ENCODE peak calls at places on chromosomes 2 and 18, in six cellular contexts. P is cortex of kidney, S is GOT3, Z is DND-41, H is GM13977, Y is heart left ventricle. W is an unnamed sample.

GRCh38 chr2:71905205-71905604 is 242.5 kb downstream of the CYP26B1 start:
- DNase-seq in S (no peak), Z (no peak), Y (no peak), H (no peak), P (no peak), W (no peak)

GRCh38 chr18:36350839-36351474 is 53.4 kb downstream of the FHOD3 start:
- DNase-seq in Z (no peak), H (no peak), P (no peak), S (no peak), Y (no peak), W (no peak)

GRCh38 chr2:33111002-33111446 is 164.3 kb downstream of the LTBP1 start:
- DNase-seq in Y (peak; percentile 39), P (no peak), S (no peak), H (no peak), Z (no peak), W (no peak)

GRCh38 chr2:140248623-140249022 is 1468.4 kb upstream of the NXPH2 start:
- DNase-seq in S (no peak), P (no peak), Z (no peak), H (no peak), Y (no peak), W (no peak)

GRCh38 chr2:169761251-169761969 is 27.8 kb downstream of the KLHL23 start:
- DNase-seq in Z (no peak), H (no peak), S (no peak), P (no peak), Y (no peak), W (no peak)

GRCh38 chr18:6021341-6022088 is 126.2 kb upstream of the TMEM200C start:
- DNase-seq in Y (no peak), Z (no peak), S (no peak), H (no peak), P (no peak), W (no peak)

GRCh38 chr2:39153312-39153711 is 32.5 kb upstream of the SOS1 start:
- DNase-seq in Y (no peak), P (no peak), Z (no peak), H (no peak), S (no peak), W (no peak)

GRCh38 chr2:168752361-168752760 is 50.1 kb upstream of the NOSTRIN start:
- DNase-seq in Y (peak; percentile 48), H (no peak), P (no peak), Z (no peak), S (no peak), W (no peak)

GRCh38 chr2:72994282-72994990 is 77.1 kb downstream of the SFXN5 start:
- DNase-seq in S (no peak), Y (no peak), P (no peak), H (no peak), Z (no peak), W (no peak)

GRCh38 chr2:240436626-240437180 is 1.2 kb downstream of the GPC1 start:
- DNase-seq in Y (peak; percentile 47), S (no peak), Z (no peak), P (no peak), H (no peak), W (no peak)

GRCh38 chr18:2316686-2317308 is 254.5 kb downstream of the METTL4 start:
- DNase-seq in Z (no peak), P (no peak), H (no peak), Y (no peak), S (no peak), W (no peak)

GRCh38 chr2:232488097-232488711 is 570 bp upstream of the ECEL1 start:
- DNase-seq in Y (no peak), H (no peak), S (no peak), P (no peak), Z (no peak), W (no peak)

GRCh38 chr2:120461092-120461491 is 115.2 kb downstream of the INHBB start:
- DNase-seq in H (no peak), Z (no peak), S (no peak), Y (no peak), P (no peak), W (no peak)

GRCh38 chr2:127941461-127941860 is 55.7 kb upstream of the AMMECR1L start:
- DNase-seq in S (no peak), Z (no peak), Y (no peak), P (no peak), H (no peak), W (no peak)

GRCh38 chr2:239959059-239959971 is 65.8 kb downstream of the NDUFA10 start:
- DNase-seq in Y (no peak), S (no peak), Z (no peak), P (no peak), H (no peak), W (no peak)

GRCh38 chr2:71004356-71004755 is 9.7 kb upstream of the TEX261 start:
- DNase-seq in P (no peak), Z (no peak), S (no peak), Y (no peak), H (no peak), W (no peak)

GRCh38 chr2:155965415-155966070 is 367.0 kb downstream of the NR4A2 start:
- DNase-seq in Y (no peak), P (no peak), H (no peak), S (no peak), Z (no peak), W (no peak)

GRCh38 chr2:50785781-50786180 is 246.2 kb downstream of the NRXN1 start:
- DNase-seq in S (no peak), P (no peak), Z (no peak), H (no peak), Y (no peak), W (no peak)

GRCh38 chr2:33077841-33078240 is 131.1 kb downstream of the LTBP1 start:
- DNase-seq in Y (no peak), S (no peak), Z (no peak), P (no peak), H (no peak), W (no peak)

GRCh38 chr2:34365937-34366336 is 766.8 kb upstream of the FAM98A start:
- DNase-seq in Z (no peak), S (no peak), Y (no peak), P (no peak), H (no peak), W (no peak)

GRCh38 chr2:128154225-128154624 is 63.2 kb downstream of the UGGT1 start:
- DNase-seq in Z (no peak), Y (peak; percentile 83), H (no peak), P (no peak), S (no peak), W (no peak)

GRCh38 chr2:169026056-169026455 is 5.1 kb downstream of the ABCB11 start:
- DNase-seq in H (no peak), Y (no peak), Z (no peak), P (no peak), S (no peak), W (no peak)

GRCh38 chr18:55234366-55235093 is 275.3 kb upstream of the CCDC68 start:
- DNase-seq in Z (peak; percentile 71), S (peak; percentile 0), P (no peak), Y (peak; percentile 79), H (peak; percentile 31), W (peak; percentile 32)

GRCh38 chr2:121376851-121377250 is 91.8 kb upstream of the TFCP2L1 start:
- DNase-seq in S (no peak), H (no peak), Z (no peak), P (no peak), Y (no peak), W (no peak)

GRCh38 chr2:198141726-198142125 is 337.3 kb downstream of the PLCL1 start:
- DNase-seq in H (no peak), S (no peak), P (no peak), Z (no peak), Y (no peak), W (no peak)

GRCh38 chr2:121764681-121765228 is 9.3 kb downstream of the TSN start:
- DNase-seq in P (no peak), H (no peak), Z (no peak), S (no peak), Y (no peak), W (no peak)

GRCh38 chr2:9675369-9676351 is 44.9 kb upstream of the YWHAQ start:
- DNase-seq in Y (no peak), H (no peak), P (no peak), S (peak; percentile 31), Z (no peak), W (peak; percentile 65)

GRCh38 chr2:25728559-25728958 is 55.2 kb upstream of the DTNB start:
- DNase-seq in Z (no peak), H (no peak), P (no peak), Y (no peak), S (no peak), W (no peak)

GRCh38 chr18:76715012-76715608 is 107.2 kb upstream of the ZNF236 start:
- DNase-seq in H (no peak), S (no peak), Y (no peak), Z (no peak), P (no peak), W (no peak)

GRCh38 chr2:144137269-144137668 is 382.6 kb downstream of the ZEB2 start:
- DNase-seq in H (no peak), S (no peak), Z (no peak), Y (no peak), P (no peak), W (no peak)

GRCh38 chr2:15472133-15472532 is 89.0 kb downstream of the NBAS start:
- DNase-seq in S (no peak), P (no peak), Y (peak; percentile 51), Z (no peak), H (no peak), W (no peak)

GRCh38 chr2:225894240-225894980 is 494.9 kb downstream of the NYAP2 start:
- DNase-seq in P (no peak), Z (no peak), H (no peak), Y (no peak), S (no peak), W (peak; percentile 7)

GRCh38 chr2:31764169-31764568 is 183.4 kb upstream of the SRD5A2 start:
- DNase-seq in Y (no peak), P (no peak), S (no peak), H (no peak), Z (no peak), W (no peak)

GRCh38 chr2:69065735-69066336 is 52.9 kb downstream of the ANTXR1 start:
- DNase-seq in H (no peak), P (no peak), Y (no peak), S (no peak), Z (no peak), W (no peak)

GRCh38 chr2:158998486-158999248 is 30.2 kb downstream of the TANC1 start:
- DNase-seq in Z (no peak), S (no peak), Y (no peak), H (no peak), P (no peak), W (no peak)

GRCh38 chr2:225276207-225276606 is 123.3 kb upstream of the NYAP2 start:
- DNase-seq in Y (no peak), S (no peak), Z (no peak), H (peak; percentile 18), P (no peak), W (no peak)

GRCh38 chr2:128464456-128464855 is 145.8 kb upstream of the HS6ST1 start:
- DNase-seq in S (no peak), P (no peak), Z (no peak), Y (no peak), H (no peak), W (no peak)

W was measured in A549.